ENCODE peak calls at places on chromosomes 5 and 9, in ten cellular contexts. One of them, this sample, is unnamed.

GRCh38 chr9:76560481-76560891 is 101.5 kb downstream of the GCNT1 start:
- DNase-seq in activated CD8-positive, alpha-beta memory T cell treated with anti-CD3 and anti-CD28 coated beads, Interleukin-2, amount 10 ng/mL, durations not matched to agents 7 days and 5 days: no peak
- DNase-seq in GM06990: no peak
- DNase-seq in stimulated activated CD4-positive, alpha-beta T cell treated with anti-CD3 and anti-CD28 coated beads, TNF-alpha, amount 100 ng/mL, for 24 hours: no peak
- DNase-seq in Panc1: no peak
- DNase-seq in MCF 10A: peak; percentile 54
- DNase-seq in activated naive CD4-positive, alpha-beta T cell: no peak
- DNase-seq in left ventricle myocardium inferior: no peak
- DNase-seq in AG10803: peak; percentile 80
- DNase-seq in NCI-H1092: no peak
- DNase-seq in this sample: peak; percentile 56

GRCh38 chr5:129461816-129462396 is 1.8 kb downstream of the ADAMTS19 start:
- DNase-seq in stimulated activated CD4-positive, alpha-beta T cell treated with anti-CD3 and anti-CD28 coated beads, TNF-alpha, amount 100 ng/mL, for 24 hours: no peak
- DNase-seq in activated CD8-positive, alpha-beta memory T cell treated with anti-CD3 and anti-CD28 coated beads, Interleukin-2, amount 10 ng/mL, durations not matched to agents 7 days and 5 days: no peak
- DNase-seq in AG10803: no peak
- DNase-seq in GM06990: no peak
- DNase-seq in NCI-H1092: no peak
- DNase-seq in activated naive CD4-positive, alpha-beta T cell: no peak
- DNase-seq in Panc1: no peak
- DNase-seq in MCF 10A: no peak
- DNase-seq in left ventricle myocardium inferior: no peak
- DNase-seq in this sample: no peak

GRCh38 chr5:17118631-17119030 is 98.8 kb upstream of the BASP1 start:
- DNase-seq in NCI-H1092: no peak
- DNase-seq in activated CD8-positive, alpha-beta memory T cell treated with anti-CD3 and anti-CD28 coated beads, Interleukin-2, amount 10 ng/mL, durations not matched to agents 7 days and 5 days: no peak
- DNase-seq in stimulated activated CD4-positive, alpha-beta T cell treated with anti-CD3 and anti-CD28 coated beads, TNF-alpha, amount 100 ng/mL, for 24 hours: no peak
- DNase-seq in AG10803: peak; percentile 83
- DNase-seq in Panc1: peak; percentile 91
- DNase-seq in activated naive CD4-positive, alpha-beta T cell: no peak
- DNase-seq in left ventricle myocardium inferior: no peak
- DNase-seq in MCF 10A: peak; percentile 87
- DNase-seq in GM06990: no peak
- DNase-seq in this sample: peak; percentile 80

GRCh38 chr9:91214086-91214485 is 147.6 kb downstream of the AUH start:
- DNase-seq in activated CD8-positive, alpha-beta memory T cell treated with anti-CD3 and anti-CD28 coated beads, Interleukin-2, amount 10 ng/mL, durations not matched to agents 7 days and 5 days: no peak
- DNase-seq in left ventricle myocardium inferior: no peak
- DNase-seq in activated naive CD4-positive, alpha-beta T cell: no peak
- DNase-seq in Panc1: no peak
- DNase-seq in stimulated activated CD4-positive, alpha-beta T cell treated with anti-CD3 and anti-CD28 coated beads, TNF-alpha, amount 100 ng/mL, for 24 hours: no peak
- DNase-seq in MCF 10A: no peak
- DNase-seq in NCI-H1092: no peak
- DNase-seq in GM06990: no peak
- DNase-seq in AG10803: peak; percentile 42
- DNase-seq in this sample: no peak

GRCh38 chr5:62299600-62299999 is 6.4 kb upstream of the KIF2A start:
- DNase-seq in Panc1: no peak
- DNase-seq in activated naive CD4-positive, alpha-beta T cell: no peak
- DNase-seq in stimulated activated CD4-positive, alpha-beta T cell treated with anti-CD3 and anti-CD28 coated beads, TNF-alpha, amount 100 ng/mL, for 24 hours: no peak
- DNase-seq in AG10803: no peak
- DNase-seq in GM06990: no peak
- DNase-seq in left ventricle myocardium inferior: no peak
- DNase-seq in activated CD8-positive, alpha-beta memory T cell treated with anti-CD3 and anti-CD28 coated beads, Interleukin-2, amount 10 ng/mL, durations not matched to agents 7 days and 5 days: no peak
- DNase-seq in NCI-H1092: no peak
- DNase-seq in MCF 10A: no peak
- DNase-seq in this sample: no peak

GRCh38 chr5:18968966-18969365 is 1019.0 kb downstream of the CDH18 start:
- DNase-seq in activated CD8-positive, alpha-beta memory T cell treated with anti-CD3 and anti-CD28 coated beads, Interleukin-2, amount 10 ng/mL, durations not matched to agents 7 days and 5 days: no peak
- DNase-seq in MCF 10A: peak; percentile 55
- DNase-seq in left ventricle myocardium inferior: no peak
- DNase-seq in GM06990: no peak
- DNase-seq in Panc1: peak; percentile 80
- DNase-seq in activated naive CD4-positive, alpha-beta T cell: no peak
- DNase-seq in stimulated activated CD4-positive, alpha-beta T cell treated with anti-CD3 and anti-CD28 coated beads, TNF-alpha, amount 100 ng/mL, for 24 hours: no peak
- DNase-seq in AG10803: no peak
- DNase-seq in NCI-H1092: no peak
- DNase-seq in this sample: no peak

GRCh38 chr5:83265318-83265717 is 188.0 kb downstream of the XRCC4 start:
- DNase-seq in Panc1: peak; percentile 5
- DNase-seq in AG10803: no peak
- DNase-seq in activated CD8-positive, alpha-beta memory T cell treated with anti-CD3 and anti-CD28 coated beads, Interleukin-2, amount 10 ng/mL, durations not matched to agents 7 days and 5 days: no peak
- DNase-seq in stimulated activated CD4-positive, alpha-beta T cell treated with anti-CD3 and anti-CD28 coated beads, TNF-alpha, amount 100 ng/mL, for 24 hours: no peak
- DNase-seq in MCF 10A: peak; percentile 71
- DNase-seq in left ventricle myocardium inferior: no peak
- DNase-seq in GM06990: no peak
- DNase-seq in activated naive CD4-positive, alpha-beta T cell: no peak
- DNase-seq in NCI-H1092: peak; percentile 29
- DNase-seq in this sample: no peak

GRCh38 chr5:95595289-95595931 is 24.5 kb upstream of the GPR150 start:
- DNase-seq in activated CD8-positive, alpha-beta memory T cell treated with anti-CD3 and anti-CD28 coated beads, Interleukin-2, amount 10 ng/mL, durations not matched to agents 7 days and 5 days: no peak
- DNase-seq in left ventricle myocardium inferior: no peak
- DNase-seq in stimulated activated CD4-positive, alpha-beta T cell treated with anti-CD3 and anti-CD28 coated beads, TNF-alpha, amount 100 ng/mL, for 24 hours: no peak
- DNase-seq in activated naive CD4-positive, alpha-beta T cell: no peak
- DNase-seq in MCF 10A: peak; percentile 46
- DNase-seq in AG10803: no peak
- DNase-seq in GM06990: no peak
- DNase-seq in Panc1: no peak
- DNase-seq in NCI-H1092: no peak
- DNase-seq in this sample: no peak

GRCh38 chr9:128124873-128125574 is 2.5 kb downstream of the PTGES2 start:
- DNase-seq in activated naive CD4-positive, alpha-beta T cell: peak; percentile 40
- DNase-seq in GM06990: no peak
- DNase-seq in NCI-H1092: no peak
- DNase-seq in Panc1: no peak
- DNase-seq in stimulated activated CD4-positive, alpha-beta T cell treated with anti-CD3 and anti-CD28 coated beads, TNF-alpha, amount 100 ng/mL, for 24 hours: no peak
- DNase-seq in AG10803: peak; percentile 49
- DNase-seq in activated CD8-positive, alpha-beta memory T cell treated with anti-CD3 and anti-CD28 coated beads, Interleukin-2, amount 10 ng/mL, durations not matched to agents 7 days and 5 days: peak; percentile 65
- DNase-seq in MCF 10A: peak; percentile 70
- DNase-seq in left ventricle myocardium inferior: peak; percentile 59
- DNase-seq in this sample: no peak

GRCh38 chr5:141691286-141691866 is 9.3 kb upstream of the ARAP3 start:
- DNase-seq in stimulated activated CD4-positive, alpha-beta T cell treated with anti-CD3 and anti-CD28 coated beads, TNF-alpha, amount 100 ng/mL, for 24 hours: no peak
- DNase-seq in NCI-H1092: no peak
- DNase-seq in GM06990: no peak
- DNase-seq in activated naive CD4-positive, alpha-beta T cell: no peak
- DNase-seq in left ventricle myocardium inferior: no peak
- DNase-seq in MCF 10A: no peak
- DNase-seq in AG10803: no peak
- DNase-seq in activated CD8-positive, alpha-beta memory T cell treated with anti-CD3 and anti-CD28 coated beads, Interleukin-2, amount 10 ng/mL, durations not matched to agents 7 days and 5 days: no peak
- DNase-seq in Panc1: no peak
- DNase-seq in this sample: no peak

GRCh38 chr9:131180454-131180853 is 55.1 kb downstream of the NUP214 start:
- DNase-seq in activated CD8-positive, alpha-beta memory T cell treated with anti-CD3 and anti-CD28 coated beads, Interleukin-2, amount 10 ng/mL, durations not matched to agents 7 days and 5 days: no peak
- DNase-seq in Panc1: no peak
- DNase-seq in stimulated activated CD4-positive, alpha-beta T cell treated with anti-CD3 and anti-CD28 coated beads, TNF-alpha, amount 100 ng/mL, for 24 hours: no peak
- DNase-seq in activated naive CD4-positive, alpha-beta T cell: no peak
- DNase-seq in GM06990: no peak
- DNase-seq in MCF 10A: no peak
- DNase-seq in left ventricle myocardium inferior: no peak
- DNase-seq in AG10803: peak; percentile 98
- DNase-seq in NCI-H1092: no peak
- DNase-seq in this sample: peak; percentile 90

GRCh38 chr5:3606121-3606831 is 10.6 kb downstream of the IRX1 start:
- DNase-seq in MCF 10A: no peak
- DNase-seq in activated CD8-positive, alpha-beta memory T cell treated with anti-CD3 and anti-CD28 coated beads, Interleukin-2, amount 10 ng/mL, durations not matched to agents 7 days and 5 days: no peak
- DNase-seq in NCI-H1092: no peak
- DNase-seq in stimulated activated CD4-positive, alpha-beta T cell treated with anti-CD3 and anti-CD28 coated beads, TNF-alpha, amount 100 ng/mL, for 24 hours: no peak
- DNase-seq in activated naive CD4-positive, alpha-beta T cell: no peak
- DNase-seq in Panc1: no peak
- DNase-seq in GM06990: no peak
- DNase-seq in left ventricle myocardium inferior: no peak
- DNase-seq in AG10803: no peak
- DNase-seq in this sample: no peak

GRCh38 chr5:159732220-159732619 is 184.1 kb upstream of the ADRA1B start:
- DNase-seq in Panc1: no peak
- DNase-seq in stimulated activated CD4-positive, alpha-beta T cell treated with anti-CD3 and anti-CD28 coated beads, TNF-alpha, amount 100 ng/mL, for 24 hours: no peak
- DNase-seq in MCF 10A: no peak
- DNase-seq in activated CD8-positive, alpha-beta memory T cell treated with anti-CD3 and anti-CD28 coated beads, Interleukin-2, amount 10 ng/mL, durations not matched to agents 7 days and 5 days: peak; percentile 42
- DNase-seq in activated naive CD4-positive, alpha-beta T cell: no peak
- DNase-seq in left ventricle myocardium inferior: no peak
- DNase-seq in NCI-H1092: no peak
- DNase-seq in AG10803: peak; percentile 73
- DNase-seq in GM06990: no peak
- DNase-seq in this sample: peak; percentile 17

GRCh38 chr5:37767961-37768360 is 71.9 kb downstream of the GDNF start:
- DNase-seq in activated naive CD4-positive, alpha-beta T cell: no peak
- DNase-seq in stimulated activated CD4-positive, alpha-beta T cell treated with anti-CD3 and anti-CD28 coated beads, TNF-alpha, amount 100 ng/mL, for 24 hours: no peak
- DNase-seq in AG10803: no peak
- DNase-seq in MCF 10A: no peak
- DNase-seq in NCI-H1092: no peak
- DNase-seq in left ventricle myocardium inferior: no peak
- DNase-seq in activated CD8-positive, alpha-beta memory T cell treated with anti-CD3 and anti-CD28 coated beads, Interleukin-2, amount 10 ng/mL, durations not matched to agents 7 days and 5 days: no peak
- DNase-seq in Panc1: no peak
- DNase-seq in GM06990: no peak
- DNase-seq in this sample: no peak

GRCh38 chr5:153147891-153148623 is 342.4 kb upstream of the GRIA1 start:
- DNase-seq in left ventricle myocardium inferior: no peak
- DNase-seq in AG10803: peak; percentile 76
- DNase-seq in Panc1: peak; percentile 10
- DNase-seq in activated CD8-positive, alpha-beta memory T cell treated with anti-CD3 and anti-CD28 coated beads, Interleukin-2, amount 10 ng/mL, durations not matched to agents 7 days and 5 days: no peak
- DNase-seq in stimulated activated CD4-positive, alpha-beta T cell treated with anti-CD3 and anti-CD28 coated beads, TNF-alpha, amount 100 ng/mL, for 24 hours: no peak
- DNase-seq in MCF 10A: peak; percentile 82
- DNase-seq in GM06990: no peak
- DNase-seq in activated naive CD4-positive, alpha-beta T cell: no peak
- DNase-seq in NCI-H1092: peak; percentile 24
- DNase-seq in this sample: peak; percentile 10

GRCh38 chr5:102958481-102959011 is 161.4 kb downstream of the GIN1 start:
- DNase-seq in NCI-H1092: no peak
- DNase-seq in MCF 10A: no peak
- DNase-seq in left ventricle myocardium inferior: no peak
- DNase-seq in GM06990: no peak
- DNase-seq in stimulated activated CD4-positive, alpha-beta T cell treated with anti-CD3 and anti-CD28 coated beads, TNF-alpha, amount 100 ng/mL, for 24 hours: no peak
- DNase-seq in Panc1: peak; percentile 54
- DNase-seq in AG10803: peak; percentile 42
- DNase-seq in activated CD8-positive, alpha-beta memory T cell treated with anti-CD3 and anti-CD28 coated beads, Interleukin-2, amount 10 ng/mL, durations not matched to agents 7 days and 5 days: no peak
- DNase-seq in activated naive CD4-positive, alpha-beta T cell: no peak
- DNase-seq in this sample: peak; percentile 18

This sample was measured in GM04504.